ENCODE peak calls at places on chromosome 12, in ten cellular contexts. U is transverse colon, I is hippocampal formation, G is neural crest cell, C is activated T-helper 1 cell treated with Interleukin-2 at 50 U/mL for 16 hours, K is NCI-H1417, R is astrocyte of the spinal cord, O is HEK293T, H is RCC 7860, P is adrenal gland. V is an unnamed sample.

GRCh38 chr12:108724054-108724889 is 7.0 kb downstream of the CORO1C start:
- DNase-seq in U (no peak), I (no peak), G (no peak), C (no peak), K (no peak), R (peak), O (no peak), H (peak), P (peak), V (peak)

GRCh38 chr12:54411398-54412241 is 7.4 kb downstream of the ITGA5 start:
- DNase-seq in U (peak), I (no peak), G (no peak), C (peak), K (no peak), R (peak), O (no peak), H (peak), P (peak), V (peak)

GRCh38 chr12:96908170-96908675 is 1.2 kb downstream of the NEDD1 start:
- DNase-seq in U (no peak), I (no peak), G (no peak), C (no peak), K (no peak), R (no peak), O (no peak), H (no peak), P (no peak), V (peak)

GRCh38 chr12:58009355-58009754 is 68.0 kb downstream of the ATP23 start:
- DNase-seq in U (no peak), I (no peak), G (no peak), C (no peak), K (no peak), R (no peak), O (no peak), H (no peak), P (no peak), V (no peak)

GRCh38 chr12:118371354-118372282 is 1.1 kb downstream of the TAOK3 start:
- DNase-seq in U (peak), I (no peak), G (peak), C (no peak), K (no peak), R (no peak), O (peak), H (no peak), P (peak), V (peak)

GRCh38 chr12:51533799-51534198 is 57.2 kb upstream of the SCN8A start:
- DNase-seq in U (no peak), I (no peak), G (no peak), C (no peak), K (no peak), R (peak), O (no peak), H (no peak), P (no peak), V (no peak)

GRCh38 chr12:90174198-90174510 is 465.5 kb upstream of the ATP2B1 start:
- DNase-seq in U (no peak), I (no peak), G (no peak), C (no peak), K (no peak), R (peak), O (no peak), H (no peak), P (no peak), V (no peak)

GRCh38 chr12:7642876-7643309 is 22.8 kb downstream of the APOBEC1 start:
- DNase-seq in U (no peak), I (no peak), G (peak), C (no peak), K (no peak), R (no peak), O (no peak), H (no peak), P (no peak), V (peak)

GRCh38 chr12:32107376-32108267 is 975 bp downstream of the BICD1 start:
- DNase-seq in U (peak), I (no peak), G (peak), C (no peak), K (peak), R (peak), O (peak), H (peak), P (no peak), V (peak)

GRCh38 chr12:13234045-13234641 is 37.6 kb downstream of the EMP1 start:
- DNase-seq in U (peak), I (no peak), G (peak), C (no peak), K (peak), R (peak), O (peak), H (peak), P (no peak), V (peak)